ENCODE peak calls at places on chromosome 1, in ten cellular contexts. O is stimulated activated CD4-positive, alpha-beta T cell treated with anti-CD3 and anti-CD28 coated beads, Interleukin-12 subunit alpha, Interleukin-12 subunit beta, amount 100 ng/mL, for 4 hours; V is Calu3; L is SW480; J is fibroblast of lung; K is cardiac fibroblast; G is astrocyte of the hippocampus; P is mesothelial cell of epicardium; S is stimulated activated CD8-positive, alpha-beta memory T cell treated with anti-CD3 and anti-CD28 coated beads, Interleukin-4, amount 100 ng/mL, for 48 hours; H is NCI-H774. M is an unnamed sample.

GRCh38 chr1:198253259-198253658 is 96.5 kb downstream of the NEK7 start:
- DNase-seq in O (no peak), V (no peak), L (no peak), J (no peak), K (no peak), G (no peak), P (no peak), S (no peak), H (no peak), M (no peak)

GRCh38 chr1:186188004-186188539 is 187.0 kb downstream of the TPR start:
- DNase-seq in O (no peak), V (no peak), L (no peak), J (peak), K (peak), G (peak), P (no peak), S (peak), H (no peak), M (no peak)

GRCh38 chr1:17826165-17826488 is 71.0 kb downstream of the ACTL8 start:
- DNase-seq in O (peak), V (peak), L (peak), J (peak), K (peak), G (peak), P (peak), S (peak), H (no peak), M (no peak)

GRCh38 chr1:160707171-160708109 is 4.2 kb downstream of the CD48 start:
- DNase-seq in O (no peak), V (no peak), L (no peak), J (no peak), K (no peak), G (no peak), P (no peak), S (no peak), H (no peak), M (no peak)

GRCh38 chr1:86085741-86086411 is 70.7 kb downstream of the COL24A1 start:
- DNase-seq in O (no peak), V (no peak), L (no peak), J (no peak), K (no peak), G (no peak), P (no peak), S (no peak), H (no peak), M (no peak)

GRCh38 chr1:110783292-110783918 is 89.5 kb upstream of the CD53 start:
- DNase-seq in O (peak), V (peak), L (peak), J (peak), K (peak), G (peak), P (no peak), S (peak), H (peak), M (no peak)

GRCh38 chr1:68725353-68725752 is 228.5 kb upstream of the DEPDC1 start:
- DNase-seq in O (no peak), V (peak), L (no peak), J (peak), K (peak), G (peak), P (no peak), S (no peak), H (peak), M (peak)

GRCh38 chr1:54335396-54336056 is 70.7 kb downstream of the SSBP3 start:
- DNase-seq in O (no peak), V (no peak), L (no peak), J (peak), K (peak), G (peak), P (no peak), S (no peak), H (no peak), M (no peak)

GRCh38 chr1:112268408-112268807 is 127.6 kb upstream of the CTTNBP2NL start:
- DNase-seq in O (no peak), V (no peak), L (no peak), J (no peak), K (peak), G (no peak), P (no peak), S (no peak), H (no peak), M (no peak)

GRCh38 chr1:31069392-31069791 is 3.9 kb upstream of the PUM1 start:
- DNase-seq in O (no peak), V (peak), L (no peak), J (no peak), K (no peak), G (no peak), P (no peak), S (no peak), H (no peak), M (no peak)